ENCODE peak calls at places on chromosome 21, in six cellular contexts. N is hepatocyte, A is cardiac fibroblast, C is A673, R is choroid plexus epithelial cell, E is right lobe of liver. K is an unnamed sample.

GRCh38 chr21:32463367-32463766 is 50.9 kb downstream of the EVA1C start:
- DNase-seq in N (no peak), A (peak), C (peak), R (peak), E (no peak), K (peak)

GRCh38 chr21:32112194-32112593 is 166.7 kb downstream of the MIS18A start:
- DNase-seq in N (no peak), A (no peak), C (no peak), R (no peak), E (no peak), K (no peak)

GRCh38 chr21:37758997-37759396 is 157.3 kb downstream of the KCNJ6 start:
- DNase-seq in N (peak), A (peak), C (no peak), R (peak), E (peak), K (no peak)

GRCh38 chr21:31630062-31630711 is 29.3 kb upstream of the SOD1 start:
- DNase-seq in N (peak), A (peak), C (peak), R (peak), E (peak), K (no peak)

GRCh38 chr21:36902793-36903192 is 63.7 kb downstream of the HLCS start:
- DNase-seq in N (no peak), A (peak), C (no peak), R (peak), E (no peak), K (no peak)

GRCh38 chr21:46550511-46550941 is 54.4 kb downstream of the S100B start:
- DNase-seq in N (no peak), A (no peak), C (no peak), R (no peak), E (no peak), K (no peak)

GRCh38 chr21:30434033-30434631 is 4.1 kb downstream of the KRTAP13-4 start:
- DNase-seq in N (peak), A (peak), C (peak), R (peak), E (no peak), K (no peak)

GRCh38 chr21:32381571-32381970 is 11.2 kb downstream of the URB1 start:
- DNase-seq in N (no peak), A (no peak), C (no peak), R (no peak), E (no peak), K (no peak)

GRCh38 chr21:17501107-17502006 is 11.5 kb upstream of the CXADR start:
- DNase-seq in N (peak), A (no peak), C (no peak), R (no peak), E (no peak), K (no peak)

GRCh38 chr21:31173881-31174555 is 135.7 kb upstream of the KRTAP19-8 start:
- DNase-seq in N (no peak), A (peak), C (no peak), R (no peak), E (peak), K (no peak)

GRCh38 chr21:25967566-25968438 is 202.8 kb downstream of the APP start:
- DNase-seq in N (no peak), A (peak), C (peak), R (peak), E (no peak), K (no peak)

GRCh38 chr21:22575165-22575584 is 1577.0 kb downstream of the NCAM2 start:
- DNase-seq in N (peak), A (no peak), C (peak), R (peak), E (no peak), K (no peak)

GRCh38 chr21:34180826-34181359 is 107.5 kb downstream of the MRPS6 start:
- DNase-seq in N (no peak), A (no peak), C (no peak), R (no peak), E (no peak), K (no peak)

GRCh38 chr21:15406791-15407190 is 323.0 kb upstream of the USP25 start:
- DNase-seq in N (no peak), A (no peak), C (no peak), R (no peak), E (peak), K (no peak)

GRCh38 chr21:19759836-19760235 is 1238.4 kb upstream of the NCAM2 start:
- DNase-seq in N (no peak), A (no peak), C (no peak), R (no peak), E (no peak), K (no peak)
- TF ChIP-seq CTCF in N (no peak), A (no peak), C (no peak), R (no peak), E (no peak), K (no peak)

GRCh38 chr21:29233611-29234540 is 64.8 kb upstream of the BACH1 start:
- DNase-seq in N (no peak), A (no peak), C (no peak), R (no peak), E (no peak), K (no peak)

GRCh38 chr21:29231781-29232548 is 66.8 kb upstream of the BACH1 start:
- DNase-seq in N (no peak), A (no peak), C (no peak), R (no peak), E (no peak), K (no peak)

GRCh38 chr21:29230541-29231275 is 68.0 kb upstream of the BACH1 start:
- DNase-seq in N (no peak), A (peak), C (no peak), R (peak), E (no peak), K (no peak)

GRCh38 chr21:29235714-29236197 is 63.0 kb upstream of the BACH1 start:
- DNase-seq in N (no peak), A (no peak), C (no peak), R (no peak), E (no peak), K (no peak)

DNA sequence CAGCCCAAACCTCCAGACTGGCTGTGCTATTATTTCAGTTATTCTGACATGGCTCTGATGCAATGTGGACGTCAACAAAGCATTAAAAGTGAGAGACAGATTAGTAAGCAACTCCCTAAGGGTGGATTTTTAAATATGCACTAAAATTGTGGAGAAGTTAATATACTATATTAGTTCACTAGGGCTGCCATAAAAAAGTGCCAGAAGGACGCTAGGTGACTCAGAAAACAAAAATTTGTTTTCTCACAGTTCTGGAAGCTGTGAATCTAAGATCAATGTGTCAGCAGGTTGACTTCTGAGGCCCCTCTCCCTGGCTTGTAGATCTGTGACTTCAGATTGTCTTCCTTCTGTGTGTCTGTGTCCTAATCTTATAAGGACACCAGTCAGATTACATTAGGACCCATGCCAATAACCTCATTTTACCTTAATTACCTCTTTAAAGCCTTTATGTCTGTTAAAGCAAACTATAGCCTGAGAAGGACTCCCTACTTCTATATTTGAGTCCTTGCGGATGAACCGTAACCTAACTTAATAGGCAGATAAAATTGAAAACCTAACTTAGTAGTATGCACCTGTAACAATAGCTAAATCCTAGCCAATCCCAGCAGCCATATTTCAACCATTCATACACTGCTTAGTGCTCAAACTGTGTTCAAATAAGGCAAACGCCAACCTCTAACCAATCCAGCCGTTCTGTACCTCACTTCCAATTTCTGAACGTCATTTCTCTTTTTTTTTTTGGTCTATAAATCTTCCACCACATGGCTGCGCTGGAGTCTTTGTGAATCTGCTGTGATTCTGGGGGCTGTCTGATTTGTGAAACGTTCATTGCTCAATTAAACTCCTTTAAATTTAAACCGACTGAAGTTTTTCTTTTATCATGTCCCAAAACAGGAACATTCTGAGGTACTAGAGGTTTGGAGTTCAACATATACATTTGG is 65.9 kb upstream of the BACH1 start:
- DNase-seq in N (peak), A (peak), C (peak), R (peak), E (no peak), K (no peak)
- TF ChIP-seq CTCF in N (no peak), A (no peak), C (peak), R (peak), E (no peak), K (peak)

DNA sequence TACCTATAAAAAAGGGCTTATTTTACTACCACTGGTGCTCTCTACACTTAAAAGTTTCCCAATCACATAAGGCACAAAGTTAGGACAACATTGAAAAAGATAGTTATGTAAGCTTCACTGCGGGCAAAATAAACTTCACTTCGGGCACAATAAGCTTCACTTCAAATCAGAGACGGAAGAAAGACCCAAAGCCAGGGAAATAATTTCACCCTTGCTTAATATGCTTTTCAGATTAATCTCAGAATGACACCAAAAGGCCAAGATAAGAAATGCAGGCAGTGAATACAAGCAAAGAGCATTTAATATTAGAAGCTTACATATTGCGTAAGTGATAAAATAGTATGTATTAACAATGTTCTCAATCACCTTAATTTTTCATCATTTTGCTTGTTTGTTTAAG is 444.2 kb downstream of the SETD4 start:
- DNase-seq in N (no peak), A (peak), C (peak), R (peak), E (no peak), K (no peak)
- TF ChIP-seq CTCF in N (peak), A (peak), C (peak), R (peak), E (peak), K (peak)

DNA sequence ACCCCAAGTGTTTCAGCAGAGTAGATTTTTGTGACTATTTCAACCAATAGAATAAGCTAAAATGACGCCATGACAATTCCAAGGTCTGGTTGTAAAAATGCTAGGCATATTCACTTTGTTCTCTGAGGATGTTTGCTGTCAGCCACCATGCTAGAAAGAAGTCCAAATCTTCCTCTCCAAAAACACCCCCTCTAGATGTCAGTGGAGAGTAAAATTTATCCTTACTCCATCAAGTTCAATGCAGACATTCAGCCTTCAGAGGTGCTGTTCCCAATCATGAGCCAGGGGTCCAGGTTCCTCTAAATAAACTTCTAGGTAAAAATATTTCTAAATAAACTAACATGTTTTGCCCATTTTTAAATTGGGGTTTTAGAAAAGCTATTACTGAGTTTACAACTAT is 395.4 kb upstream of the ADAMTS5 start:
- DNase-seq in N (no peak), A (peak), C (no peak), R (peak), E (no peak), K (no peak)
- TF ChIP-seq CTCF in N (no peak), A (peak), C (no peak), R (peak), E (no peak), K (peak)

GRCh38 chr21:44347911-44348451 is 5.4 kb upstream of the TRPM2 start:
- DNase-seq in N (no peak), A (no peak), C (no peak), R (no peak), E (peak), K (peak)

GRCh38 chr21:44349416-44349846 is 4.0 kb upstream of the TRPM2 start:
- DNase-seq in N (no peak), A (no peak), C (no peak), R (no peak), E (no peak), K (peak)

GRCh38 chr21:44348861-44349260 is 4.6 kb upstream of the TRPM2 start:
- DNase-seq in N (no peak), A (no peak), C (no peak), R (no peak), E (peak), K (peak)

GRCh38 chr21:44344541-44345183 is 5.5 kb upstream of the CFAP410 start:
- DNase-seq in N (no peak), A (no peak), C (no peak), R (no peak), E (peak), K (no peak)

DNA sequence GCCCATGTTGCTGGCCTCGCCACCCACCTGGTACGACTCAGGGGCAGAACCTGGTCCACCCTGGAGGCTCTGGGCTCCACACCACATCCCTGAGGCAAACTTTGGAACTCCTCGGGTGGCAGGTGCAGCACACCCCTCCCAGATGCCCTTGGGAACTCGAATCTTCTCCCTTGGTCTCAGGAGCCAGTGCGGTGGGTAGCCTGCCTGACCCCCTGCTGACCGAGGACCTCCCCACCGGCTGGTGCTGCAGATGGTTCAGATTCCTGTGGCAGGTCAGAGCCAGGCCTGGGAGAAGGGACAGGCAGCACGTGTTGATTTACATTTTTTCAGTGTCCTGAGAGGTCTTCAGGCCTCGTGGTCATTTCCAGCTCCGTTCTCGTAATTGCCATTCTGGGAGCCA is 6.3 kb upstream of the CFAP410 start:
- DNase-seq in N (no peak), A (no peak), C (no peak), R (no peak), E (peak), K (no peak)
- TF ChIP-seq CTCF in N (no peak), A (no peak), C (no peak), R (no peak), E (no peak), K (no peak)

GRCh38 chr21:42684109-42684916 is 30.9 kb downstream of the PDE9A start:
- DNase-seq in N (no peak), A (peak), C (no peak), R (no peak), E (no peak), K (no peak)

GRCh38 chr21:42680429-42680828 is 27.0 kb downstream of the PDE9A start:
- DNase-seq in N (no peak), A (no peak), C (no peak), R (no peak), E (peak), K (no peak)

GRCh38 chr21:42681296-42682206 is 28.1 kb downstream of the PDE9A start:
- DNase-seq in N (no peak), A (no peak), C (no peak), R (no peak), E (peak), K (no peak)

GRCh38 chr21:42683371-42684108 is 30.1 kb downstream of the PDE9A start:
- DNase-seq in N (no peak), A (no peak), C (no peak), R (no peak), E (peak), K (no peak)

GRCh38 chr21:42682661-42683060 is 29.2 kb downstream of the PDE9A start:
- DNase-seq in N (no peak), A (no peak), C (no peak), R (no peak), E (no peak), K (no peak)
- TF ChIP-seq CTCF in N (no peak), A (no peak), C (no peak), R (no peak), E (no peak), K (no peak)

GRCh38 chr21:41359289-41359688 is 2.5 kb upstream of the MX2 start:
- DNase-seq in N (no peak), A (no peak), C (no peak), R (no peak), E (no peak), K (peak)
- TF ChIP-seq CTCF in N (no peak), A (no peak), C (no peak), R (no peak), E (no peak), K (no peak)

GRCh38 chr21:45316871-45317400 is 29.2 kb upstream of the POFUT2 start:
- DNase-seq in N (no peak), A (no peak), C (no peak), R (no peak), E (peak), K (peak)
- TF ChIP-seq CTCF in N (no peak), A (no peak), C (no peak), R (no peak), E (no peak), K (no peak)

GRCh38 chr21:39724944-39725343 is 20.0 kb upstream of the IGSF5 start:
- DNase-seq in N (no peak), A (no peak), C (no peak), R (no peak), E (no peak), K (no peak)

GRCh38 chr21:39721885-39722284 is 23.1 kb upstream of the IGSF5 start:
- DNase-seq in N (peak), A (no peak), C (no peak), R (no peak), E (no peak), K (no peak)

GRCh38 chr21:39715804-39716397 is 29.1 kb upstream of the IGSF5 start:
- DNase-seq in N (peak), A (peak), C (peak), R (peak), E (no peak), K (no peak)

GRCh38 chr21:39726133-39726532 is 18.9 kb upstream of the IGSF5 start:
- DNase-seq in N (no peak), A (no peak), C (no peak), R (peak), E (no peak), K (no peak)

DNA sequence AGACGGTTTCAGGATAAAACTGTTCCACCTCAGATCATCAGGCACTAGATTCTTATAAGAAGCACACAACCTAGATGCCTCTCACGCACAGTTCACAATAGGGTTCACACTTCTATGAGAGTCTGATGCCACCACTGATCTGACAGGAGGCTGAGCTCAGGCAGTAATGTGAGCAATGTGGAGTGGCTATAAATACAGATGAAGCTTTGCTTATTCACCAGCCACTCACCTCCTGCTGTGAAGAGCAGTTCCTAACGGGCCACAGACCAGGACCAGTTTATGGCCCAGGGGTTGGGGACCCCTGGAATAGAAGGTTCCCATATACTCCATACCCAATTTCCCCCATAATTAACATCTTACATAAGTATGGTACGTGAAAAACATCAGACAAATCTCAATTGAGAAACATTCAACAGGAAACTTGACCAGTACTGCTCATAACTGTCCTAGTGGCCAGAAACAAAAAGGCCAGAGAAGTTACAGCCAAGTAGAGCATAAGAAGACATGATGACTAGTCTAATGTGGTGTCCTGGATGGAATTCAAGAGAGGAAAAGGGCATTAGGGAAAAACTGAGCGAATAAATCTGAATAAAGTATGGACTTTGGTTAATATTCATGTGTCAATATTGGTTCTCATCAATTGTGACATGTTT is 24.7 kb upstream of the IGSF5 start:
- DNase-seq in N (no peak), A (no peak), C (no peak), R (peak), E (no peak), K (no peak)
- TF ChIP-seq CTCF in N (no peak), A (no peak), C (no peak), R (no peak), E (no peak), K (peak)